ENCODE peak calls at places on chromosomes 7 and 10, in ten cellular contexts. I is AG09309, F is MCF 10A, Y is ovary, L is NB4, N is heart right ventricle, K is RWPE1, O is transverse colon, X is WERI-Rb-1, C is heart left ventricle. U is an unnamed sample.

GRCh38 chr7:1815051-1815481 is 145.0 kb downstream of the ELFN1 start:
- DNase-seq in Y (no peak), N (no peak), F (no peak), C (no peak), K (no peak), O (no peak), X (peak), L (peak), I (no peak), U (no peak)

GRCh38 chr7:88311675-88312036 is 5.0 kb upstream of the STEAP4 start:
- DNase-seq in Y (no peak), I (no peak), K (no peak), O (no peak), L (no peak), N (no peak), F (no peak), C (no peak), X (no peak), U (no peak)

GRCh38 chr10:110794808-110795207 is 76.9 kb upstream of the PDCD4 start:
- DNase-seq in K (no peak), Y (no peak), I (no peak), N (peak), X (no peak), F (no peak), L (no peak), O (no peak), C (no peak), U (no peak)

GRCh38 chr7:132475669-132476116 is 100.6 kb downstream of the PLXNA4 start:
- DNase-seq in X (peak), C (no peak), I (no peak), F (no peak), O (no peak), N (no peak), K (no peak), Y (no peak), L (no peak), U (no peak)

GRCh38 chr10:83925133-83925532 is 214.2 kb upstream of the GHITM start:
- DNase-seq in X (no peak), C (no peak), O (no peak), Y (no peak), F (no peak), K (no peak), N (no peak), I (no peak), L (no peak), U (no peak)

GRCh38 chr7:101678713-101679112 is 49.6 kb upstream of the MYL10 start:
- DNase-seq in K (no peak), I (peak), O (no peak), C (peak), L (no peak), X (no peak), N (no peak), F (peak), Y (no peak), U (no peak)

GRCh38 chr10:79274279-79275104 is 72.8 kb upstream of the PPIF start:
- DNase-seq in L (peak), F (peak), K (no peak), C (peak), Y (no peak), N (peak), X (peak), O (peak), I (no peak), U (no peak)

GRCh38 chr10:9634466-9634865 is 1383.2 kb upstream of the CELF2 start:
- DNase-seq in Y (no peak), F (peak), C (no peak), L (no peak), N (no peak), X (no peak), K (peak), O (no peak), I (no peak), U (no peak)

GRCh38 chr10:125560947-125561346 is 122.0 kb downstream of the TEX36 start:
- DNase-seq in X (no peak), C (no peak), K (no peak), O (no peak), Y (no peak), F (no peak), L (no peak), I (no peak), N (no peak), U (no peak)

GRCh38 chr7:875476-876076 is 778 bp upstream of the GET4 start:
- DNase-seq in C (peak), N (peak), F (no peak), K (no peak), O (peak), I (no peak), L (no peak), X (no peak), Y (peak), U (no peak)

GRCh38 chr10:36462194-36462593 is 663.2 kb upstream of the ANKRD30A start:
- DNase-seq in I (no peak), Y (no peak), F (peak), C (no peak), O (no peak), N (no peak), X (no peak), L (no peak), K (peak), U (no peak)

GRCh38 chr7:151238924-151239836 is 6.9 kb downstream of the CHPF2 start:
- DNase-seq in F (no peak), I (no peak), X (no peak), Y (no peak), O (no peak), K (no peak), L (no peak), C (no peak), N (no peak), U (no peak)

GRCh38 chr7:157609932-157610640 is 273.3 kb downstream of the DNAJB6 start:
- DNase-seq in N (no peak), C (peak), L (no peak), X (no peak), Y (no peak), F (no peak), I (no peak), O (no peak), K (no peak), U (no peak)

GRCh38 chr10:96513686-96514551 is at the start of gene TLL2:
- DNase-seq in X (peak), O (peak), F (peak), N (peak), K (peak), Y (peak), L (peak), C (peak), I (peak), U (peak)

GRCh38 chr10:133359554-133359971 is 1.7 kb upstream of the FUOM start:
- DNase-seq in N (no peak), Y (no peak), F (peak), X (no peak), C (no peak), O (peak), K (no peak), L (no peak), I (no peak), U (no peak)

GRCh38 chr10:124322191-124322980 is 96.3 kb downstream of the OAT start:
- DNase-seq in N (no peak), K (no peak), F (no peak), X (no peak), Y (no peak), C (no peak), L (no peak), O (no peak), I (no peak), U (no peak)

GRCh38 chr7:16637279-16637795 is 8.2 kb downstream of the ANKMY2 start:
- DNase-seq in K (no peak), C (no peak), O (no peak), F (no peak), X (no peak), L (no peak), Y (no peak), I (no peak), N (no peak), U (no peak)

GRCh38 chr10:67965456-67965855 is 81.0 kb downstream of the SIRT1 start:
- DNase-seq in Y (no peak), I (no peak), C (no peak), L (no peak), X (no peak), F (no peak), N (no peak), O (no peak), K (no peak), U (no peak)

GRCh38 chr10:79984851-79985250 is 35.9 kb upstream of the SFTPD start:
- DNase-seq in I (no peak), C (no peak), Y (no peak), N (no peak), L (no peak), F (peak), O (peak), X (no peak), K (peak), U (no peak)

GRCh38 chr10:98312816-98313215 is 44.8 kb upstream of the LOXL4 start:
- DNase-seq in O (no peak), L (peak), I (no peak), F (no peak), N (no peak), K (no peak), C (no peak), Y (no peak), X (no peak), U (no peak)

DNA sequence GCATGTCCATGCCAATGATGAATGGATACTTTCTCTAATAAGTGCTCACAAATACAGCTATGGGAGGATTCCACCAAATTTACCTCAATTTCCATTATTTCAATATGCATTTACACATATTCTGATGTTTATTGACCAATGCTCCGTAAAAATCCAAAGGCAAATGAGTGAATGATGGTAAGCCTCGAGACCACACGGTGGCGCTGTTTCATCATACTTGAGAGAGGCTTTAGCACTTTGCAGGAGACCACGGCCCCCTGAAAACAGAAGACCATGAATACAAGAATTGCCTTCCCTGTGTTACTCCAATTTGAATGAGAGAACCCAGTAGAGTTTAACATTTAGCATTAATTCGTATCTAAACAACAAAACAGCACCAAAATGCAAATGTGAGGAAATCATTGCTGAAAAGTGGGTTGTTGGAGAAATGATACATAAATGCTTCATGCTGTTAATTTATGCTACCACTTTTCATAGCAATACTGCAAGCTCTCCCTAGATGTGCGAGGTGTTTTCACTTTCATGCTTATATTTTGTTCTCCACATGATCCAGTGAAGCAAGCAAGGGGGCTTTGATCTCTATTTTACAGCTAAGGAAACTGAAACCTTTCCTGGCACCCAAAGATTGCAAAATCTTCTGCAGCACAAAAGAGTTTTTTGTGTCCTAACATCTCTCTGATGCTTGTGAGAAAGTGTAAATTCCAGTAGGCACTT is 35.4 kb downstream of the TRIL start:
- DNase-seq in L (peak), Y (peak), O (peak), C (peak), N (peak), K (peak), F (peak), X (peak), I (no peak), U (peak)
- TF ChIP-seq CTCF in L (peak), Y (peak), O (peak), C (peak), N (peak), K (peak), F (peak), X (peak), I (peak), U (peak)

DNA sequence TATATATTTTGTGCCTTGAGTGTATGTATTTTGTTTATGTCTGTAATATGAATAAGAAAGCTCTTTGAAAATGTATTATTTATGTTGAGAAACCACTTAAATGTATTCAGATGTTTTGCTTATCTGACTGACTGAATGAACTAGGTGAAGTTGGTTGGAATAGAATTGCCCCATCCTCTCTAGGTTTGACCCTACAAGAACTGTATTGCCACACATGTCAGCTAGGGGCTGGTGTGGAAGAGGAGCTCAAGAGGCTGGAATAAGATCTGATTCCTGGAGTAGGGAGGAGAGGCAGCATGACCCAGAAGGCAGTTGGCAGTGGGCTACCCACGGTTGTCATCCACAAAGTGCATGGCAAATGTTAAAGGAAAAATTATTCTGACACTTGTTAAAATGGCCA is 9.1 kb downstream of the SSMEM1 start:
- DNase-seq in K (no peak), O (no peak), Y (no peak), F (no peak), I (no peak), N (no peak), C (no peak), L (no peak), X (no peak), U (no peak)
- TF ChIP-seq CTCF in K (no peak), O (no peak), Y (no peak), F (no peak), I (no peak), N (no peak), C (no peak), L (no peak), X (no peak), U (no peak)

DNA sequence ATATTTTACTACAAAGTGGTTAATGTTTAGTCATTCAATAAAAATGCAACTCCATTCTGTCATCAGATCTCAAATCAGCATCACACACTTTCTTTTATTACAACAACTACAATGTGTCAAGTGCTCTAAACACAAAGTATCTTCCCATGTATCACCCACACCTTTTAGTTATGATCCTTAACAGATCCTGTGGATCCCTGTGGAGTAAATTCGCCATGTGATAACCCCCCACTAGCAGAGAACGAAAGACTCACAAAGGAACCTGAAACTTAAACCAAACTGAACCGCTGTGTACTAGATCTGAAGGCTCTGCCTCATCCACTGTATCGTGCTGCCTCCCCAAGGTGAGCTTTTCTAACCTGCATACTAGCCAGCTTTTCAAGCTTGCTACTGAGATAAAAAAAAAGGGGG is 1.8 kb downstream of the DPY19L1 start:
- DNase-seq in K (peak), X (peak), O (peak), I (no peak), N (no peak), Y (no peak), C (no peak), F (peak), L (peak), U (peak)
- TF ChIP-seq CTCF in K (peak), X (peak), O (peak), I (peak), N (no peak), Y (no peak), C (no peak), F (peak), L (no peak), U (peak)

GRCh38 chr7:4856336-4857056 is 5.3 kb downstream of the PAPOLB start:
- DNase-seq in L (no peak), N (no peak), F (no peak), I (no peak), O (no peak), K (no peak), X (peak), Y (no peak), C (no peak), U (no peak)

GRCh38 chr7:4861673-4862072 is at the start of gene PAPOLB:
- DNase-seq in Y (no peak), K (no peak), I (no peak), N (no peak), O (no peak), C (peak), X (no peak), L (no peak), F (no peak), U (no peak)

GRCh38 chr7:4862156-4862555 is 326 bp upstream of the PAPOLB start:
- DNase-seq in N (no peak), F (no peak), K (no peak), Y (no peak), I (no peak), L (no peak), C (no peak), O (no peak), X (no peak), U (no peak)

GRCh38 chr7:4857189-4857588 is 4.6 kb downstream of the PAPOLB start:
- DNase-seq in Y (no peak), X (no peak), K (no peak), F (no peak), O (no peak), I (no peak), N (no peak), L (no peak), C (no peak), U (no peak)

DNA sequence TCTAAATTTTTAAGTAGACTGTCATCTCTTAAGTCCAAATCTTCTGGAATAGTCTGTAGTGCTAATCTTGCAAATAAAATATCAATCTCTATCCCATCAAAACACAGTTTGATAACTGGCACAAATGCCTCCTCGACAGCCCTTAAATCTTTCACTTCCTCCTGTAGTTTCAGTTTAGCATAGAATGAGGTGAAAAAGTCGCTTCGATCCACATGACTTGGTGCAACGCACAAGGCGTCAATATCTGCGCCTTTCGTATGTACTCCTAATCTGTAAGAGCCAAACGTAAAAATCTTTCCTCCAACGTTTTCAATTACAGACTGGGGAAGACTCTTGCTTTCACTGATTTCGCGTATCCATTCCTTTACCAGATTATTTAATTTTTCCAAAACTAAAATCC is 603 bp downstream of the PAPOLB start:
- DNase-seq in L (no peak), I (no peak), F (no peak), K (no peak), N (no peak), O (no peak), Y (no peak), C (no peak), X (no peak), U (no peak)
- TF ChIP-seq CTCF in L (no peak), I (no peak), F (no peak), K (no peak), N (no peak), O (no peak), Y (no peak), C (no peak), X (no peak), U (no peak)

GRCh38 chr7:128453836-128454804 is 1.6 kb upstream of the HILPDA start:
- DNase-seq in X (peak), F (no peak), C (peak), N (peak), O (peak), K (no peak), I (peak), Y (peak), L (no peak), U (no peak)

GRCh38 chr7:128452552-128452951 is 3.1 kb upstream of the HILPDA start:
- DNase-seq in O (no peak), X (no peak), Y (no peak), I (no peak), K (no peak), L (no peak), N (no peak), C (no peak), F (no peak), U (no peak)

GRCh38 chr7:128455556-128456254 is at the start of gene HILPDA:
- DNase-seq in O (peak), K (peak), N (peak), I (peak), Y (peak), F (peak), X (peak), L (peak), C (peak), U (peak)

GRCh38 chr7:128458956-128459355 is 3.3 kb downstream of the HILPDA start:
- DNase-seq in O (no peak), K (no peak), C (no peak), L (no peak), X (no peak), N (no peak), Y (no peak), F (no peak), I (no peak), U (peak)

GRCh38 chr7:128454808-128455555 is 696 bp upstream of the HILPDA start:
- DNase-seq in C (no peak), X (no peak), L (peak), O (no peak), Y (no peak), N (no peak), I (no peak), K (peak), F (no peak), U (no peak)
- TF ChIP-seq CTCF in C (no peak), X (no peak), L (peak), O (no peak), Y (peak), N (no peak), I (no peak), K (no peak), F (no peak), U (no peak)

DNA sequence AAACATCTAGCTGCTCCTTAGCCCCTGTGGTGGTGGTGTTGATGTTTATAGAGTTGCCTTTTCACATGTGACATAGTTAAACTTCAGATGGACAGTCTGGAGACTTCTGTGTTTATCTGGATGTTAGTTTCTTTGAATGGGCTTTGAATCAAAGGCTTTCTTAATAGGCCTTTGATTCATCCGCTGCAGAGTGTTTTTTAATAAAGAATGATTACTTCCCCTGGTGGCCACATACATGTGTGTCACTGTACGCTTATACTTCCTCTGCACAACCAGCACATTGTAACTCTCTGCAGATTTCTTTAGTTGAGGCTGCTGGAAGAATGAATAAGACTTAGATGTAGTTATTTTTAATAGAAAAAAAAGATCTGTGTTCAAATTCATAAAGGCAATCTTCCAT is 221.1 kb downstream of the DYNC1I1 start:
- DNase-seq in L (no peak), Y (no peak), F (no peak), K (no peak), I (no peak), O (no peak), C (no peak), N (no peak), X (no peak), U (no peak)
- TF ChIP-seq CTCF in L (no peak), Y (no peak), F (no peak), K (no peak), I (no peak), O (peak), C (no peak), N (no peak), X (no peak), U (no peak)

U was measured in GM20000.